ENCODE peak calls at places on chromosomes 2 and 18, in eight cellular contexts. One of them, this sample, is unnamed.
A peak's percentile ranks its signal among the peaks of the same experiment; 100 is the strongest.

GRCh38 chr2:151051584-151052220 is 210.0 kb downstream of the RBM43 start:
- DNase-seq in tibial artery: peak; percentile 46
- DNase-seq in fibroblast of mammary gland: peak; percentile 75
- DNase-seq in astrocyte of the spinal cord: peak; percentile 67
- DNase-seq in kidney epithelial cell: no peak
- DNase-seq in neural progenitor cell: peak; percentile 36
- DNase-seq in CD4-positive, CD25-positive, alpha-beta regulatory T cell: peak; percentile 33
- DNase-seq in aorta: no peak
- DNase-seq in this sample: no peak

GRCh38 chr18:38944446-38945024 is 1378.9 kb upstream of the CELF4 start:
- DNase-seq in tibial artery: no peak
- DNase-seq in fibroblast of mammary gland: no peak
- DNase-seq in astrocyte of the spinal cord: no peak
- DNase-seq in kidney epithelial cell: no peak
- DNase-seq in neural progenitor cell: no peak
- DNase-seq in CD4-positive, CD25-positive, alpha-beta regulatory T cell: no peak
- DNase-seq in aorta: no peak
- DNase-seq in this sample: no peak

GRCh38 chr18:8121942-8122480 is 487.2 kb upstream of the RAB12 start:
- DNase-seq in tibial artery: no peak
- DNase-seq in fibroblast of mammary gland: peak; percentile 91
- DNase-seq in astrocyte of the spinal cord: peak; percentile 76
- DNase-seq in kidney epithelial cell: peak; percentile 54
- DNase-seq in neural progenitor cell: no peak
- DNase-seq in CD4-positive, CD25-positive, alpha-beta regulatory T cell: no peak
- DNase-seq in aorta: no peak
- DNase-seq in this sample: peak; percentile 79

GRCh38 chr2:64212801-64213321 is 68.6 kb upstream of the PELI1 start:
- DNase-seq in tibial artery: no peak
- DNase-seq in fibroblast of mammary gland: peak; percentile 85
- DNase-seq in astrocyte of the spinal cord: peak; percentile 91
- DNase-seq in kidney epithelial cell: peak; percentile 71
- DNase-seq in neural progenitor cell: no peak
- DNase-seq in CD4-positive, CD25-positive, alpha-beta regulatory T cell: no peak
- DNase-seq in aorta: no peak
- DNase-seq in this sample: no peak

GRCh38 chr2:64362562-64363026 is 91.4 kb upstream of the LGALSL start:
- DNase-seq in tibial artery: no peak
- DNase-seq in fibroblast of mammary gland: no peak
- DNase-seq in astrocyte of the spinal cord: no peak
- DNase-seq in kidney epithelial cell: no peak
- DNase-seq in neural progenitor cell: no peak
- DNase-seq in CD4-positive, CD25-positive, alpha-beta regulatory T cell: no peak
- DNase-seq in aorta: no peak
- DNase-seq in this sample: peak; percentile 93

GRCh38 chr18:63523660-63524059 is 18.5 kb upstream of the SERPINB12 start:
- DNase-seq in tibial artery: no peak
- DNase-seq in fibroblast of mammary gland: peak; percentile 20
- DNase-seq in astrocyte of the spinal cord: no peak
- DNase-seq in kidney epithelial cell: no peak
- DNase-seq in neural progenitor cell: no peak
- DNase-seq in CD4-positive, CD25-positive, alpha-beta regulatory T cell: no peak
- DNase-seq in aorta: no peak
- DNase-seq in this sample: no peak

GRCh38 chr2:10493636-10494281 is 45.6 kb upstream of the ODC1 start:
- DNase-seq in tibial artery: no peak
- DNase-seq in fibroblast of mammary gland: peak; percentile 52
- DNase-seq in astrocyte of the spinal cord: peak; percentile 80
- DNase-seq in kidney epithelial cell: peak; percentile 99
- DNase-seq in neural progenitor cell: no peak
- DNase-seq in CD4-positive, CD25-positive, alpha-beta regulatory T cell: peak; percentile 88
- DNase-seq in aorta: no peak
- DNase-seq in this sample: peak; percentile 98

GRCh38 chr2:142165790-142166189 is 35.0 kb upstream of the LRP1B start:
- DNase-seq in tibial artery: no peak
- DNase-seq in fibroblast of mammary gland: peak; percentile 33
- DNase-seq in astrocyte of the spinal cord: peak; percentile 65
- DNase-seq in kidney epithelial cell: peak; percentile 35
- DNase-seq in neural progenitor cell: peak; percentile 48
- DNase-seq in CD4-positive, CD25-positive, alpha-beta regulatory T cell: no peak
- DNase-seq in aorta: no peak
- DNase-seq in this sample: no peak

GRCh38 chr2:181985632-181986205 is at the start of gene PPP1R1C:
- DNase-seq in tibial artery: no peak
- DNase-seq in fibroblast of mammary gland: no peak
- DNase-seq in astrocyte of the spinal cord: no peak
- DNase-seq in kidney epithelial cell: no peak
- DNase-seq in neural progenitor cell: peak; percentile 74
- DNase-seq in CD4-positive, CD25-positive, alpha-beta regulatory T cell: no peak
- DNase-seq in aorta: no peak
- DNase-seq in this sample: no peak

GRCh38 chr2:62477573-62477972 is 28.4 kb downstream of the TMEM17 start:
- DNase-seq in tibial artery: no peak
- DNase-seq in fibroblast of mammary gland: no peak
- DNase-seq in astrocyte of the spinal cord: no peak
- DNase-seq in kidney epithelial cell: no peak
- DNase-seq in neural progenitor cell: no peak
- DNase-seq in CD4-positive, CD25-positive, alpha-beta regulatory T cell: no peak
- DNase-seq in aorta: no peak
- DNase-seq in this sample: no peak

GRCh38 chr18:24428709-24429108 is 2.2 kb downstream of the IMPACT start:
- DNase-seq in tibial artery: no peak
- DNase-seq in fibroblast of mammary gland: no peak
- DNase-seq in astrocyte of the spinal cord: no peak
- DNase-seq in kidney epithelial cell: no peak
- DNase-seq in neural progenitor cell: no peak
- DNase-seq in CD4-positive, CD25-positive, alpha-beta regulatory T cell: no peak
- DNase-seq in aorta: no peak
- DNase-seq in this sample: no peak

GRCh38 chr2:74576830-74577229 is 22.3 kb downstream of the DOK1 start:
- DNase-seq in tibial artery: peak; percentile 72
- DNase-seq in fibroblast of mammary gland: peak; percentile 96
- DNase-seq in astrocyte of the spinal cord: peak; percentile 48
- DNase-seq in kidney epithelial cell: no peak
- DNase-seq in neural progenitor cell: no peak
- DNase-seq in CD4-positive, CD25-positive, alpha-beta regulatory T cell: no peak
- DNase-seq in aorta: no peak
- DNase-seq in this sample: no peak

GRCh38 chr2:235463893-235464292 is 29.9 kb upstream of the AGAP1 start:
- DNase-seq in tibial artery: no peak
- DNase-seq in fibroblast of mammary gland: no peak
- DNase-seq in astrocyte of the spinal cord: no peak
- DNase-seq in kidney epithelial cell: no peak
- DNase-seq in neural progenitor cell: no peak
- DNase-seq in CD4-positive, CD25-positive, alpha-beta regulatory T cell: no peak
- DNase-seq in aorta: no peak
- DNase-seq in this sample: no peak

GRCh38 chr2:28633739-28634138 is 117.9 kb upstream of the PPP1CB start:
- DNase-seq in tibial artery: peak; percentile 65
- DNase-seq in fibroblast of mammary gland: peak; percentile 86
- DNase-seq in astrocyte of the spinal cord: peak; percentile 95
- DNase-seq in kidney epithelial cell: peak; percentile 72
- DNase-seq in neural progenitor cell: peak; percentile 46
- DNase-seq in CD4-positive, CD25-positive, alpha-beta regulatory T cell: no peak
- DNase-seq in aorta: no peak
- DNase-seq in this sample: peak; percentile 79

GRCh38 chr18:56661414-56662101 is 10.4 kb downstream of the WDR7 start:
- DNase-seq in tibial artery: no peak
- DNase-seq in fibroblast of mammary gland: peak; percentile 14
- DNase-seq in astrocyte of the spinal cord: no peak
- DNase-seq in kidney epithelial cell: no peak
- DNase-seq in neural progenitor cell: no peak
- DNase-seq in CD4-positive, CD25-positive, alpha-beta regulatory T cell: no peak
- DNase-seq in aorta: no peak
- DNase-seq in this sample: no peak

DNA sequence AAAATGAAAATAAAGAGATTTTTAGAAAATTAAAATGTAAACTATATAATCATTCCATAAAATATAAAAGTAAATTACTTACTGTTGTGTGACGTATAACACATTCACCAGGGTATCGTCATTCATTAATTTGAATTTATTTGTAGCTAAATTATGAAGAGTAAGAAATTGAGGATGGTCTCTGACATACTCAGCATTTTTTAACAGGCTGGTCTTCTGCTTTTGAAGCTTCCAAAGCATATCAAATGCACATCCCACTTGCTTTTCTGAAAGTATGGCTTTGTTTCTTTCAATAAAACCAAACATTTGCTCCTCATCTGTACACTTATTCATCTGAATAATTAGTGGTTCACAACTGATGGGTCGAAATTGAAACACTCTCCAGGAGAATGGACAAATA is 2.1 kb downstream of the FASTKD1 start:
- DNase-seq in tibial artery: no peak
- DNase-seq in fibroblast of mammary gland: no peak
- DNase-seq in astrocyte of the spinal cord: no peak
- DNase-seq in kidney epithelial cell: no peak
- DNase-seq in neural progenitor cell: no peak
- DNase-seq in CD4-positive, CD25-positive, alpha-beta regulatory T cell: no peak
- DNase-seq in aorta: no peak
- DNase-seq in this sample: no peak
- H3K4me3 ChIP-seq in tibial artery: no peak overlapping the region
- H3K4me3 ChIP-seq in fibroblast of mammary gland: no peak overlapping the region
- H3K4me3 ChIP-seq in astrocyte of the spinal cord: no peak overlapping the region
- H3K4me3 ChIP-seq in kidney epithelial cell: no peak overlapping the region
- H3K4me3 ChIP-seq in neural progenitor cell: no peak overlapping the region
- H3K4me3 ChIP-seq in CD4-positive, CD25-positive, alpha-beta regulatory T cell: no peak overlapping the region
- H3K4me3 ChIP-seq in aorta: no peak overlapping the region
- H3K4me3 ChIP-seq in this sample: no peak overlapping the region

DNA sequence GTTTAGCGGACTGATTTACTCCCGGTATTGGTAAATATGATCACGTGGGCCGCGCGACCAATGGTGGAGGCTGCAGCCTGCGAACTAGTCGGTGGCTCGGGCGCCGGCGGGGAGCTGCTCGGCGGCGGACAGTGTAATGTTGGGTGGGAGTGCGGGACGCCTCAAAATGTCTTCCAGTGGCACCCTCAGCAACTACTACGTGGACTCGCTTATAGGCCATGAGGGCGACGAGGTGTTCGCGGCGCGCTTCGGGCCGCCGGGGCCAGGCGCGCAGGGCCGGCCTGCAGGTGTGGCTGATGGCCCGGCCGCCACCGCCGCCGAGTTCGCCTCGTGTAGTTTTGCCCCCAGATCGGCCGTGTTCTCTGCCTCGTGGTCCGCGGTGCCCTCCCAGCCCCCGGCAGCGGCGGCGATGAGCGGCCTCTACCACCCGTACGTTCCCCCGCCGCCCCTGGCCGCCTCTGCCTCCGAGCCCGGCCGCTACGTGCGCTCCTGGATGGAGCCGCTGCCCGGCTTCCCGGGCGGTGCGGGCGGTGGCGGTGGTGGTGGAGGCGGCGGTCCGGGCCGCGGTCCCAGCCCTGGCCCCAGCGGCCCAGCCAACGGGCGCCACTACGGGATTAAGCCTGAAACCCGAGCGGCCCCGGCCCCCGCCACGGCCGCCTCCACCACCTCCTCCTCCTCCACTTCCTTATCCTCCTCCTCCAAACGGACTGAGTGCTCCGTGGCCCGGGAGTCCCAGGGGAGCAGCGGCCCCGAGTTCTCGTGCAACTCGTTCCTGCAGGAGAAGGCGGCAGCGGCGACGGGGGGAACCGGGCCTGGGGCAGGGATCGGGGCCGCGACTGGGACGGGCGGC is at the start of gene HOXD9:
- DNase-seq in tibial artery: peak; percentile 76
- DNase-seq in fibroblast of mammary gland: peak; percentile 80
- DNase-seq in astrocyte of the spinal cord: peak; percentile 67
- DNase-seq in kidney epithelial cell: no peak
- DNase-seq in neural progenitor cell: peak; percentile 67
- DNase-seq in CD4-positive, CD25-positive, alpha-beta regulatory T cell: no peak
- DNase-seq in aorta: peak; percentile 93
- DNase-seq in this sample: no peak
- H3K4me3 ChIP-seq in tibial artery: peak within 1 kb of the TSS; percentile 51
- H3K4me3 ChIP-seq in fibroblast of mammary gland: peak within 1 kb of the TSS; percentile 61
- H3K4me3 ChIP-seq in astrocyte of the spinal cord: peak within 1 kb of the TSS; percentile 28
- H3K4me3 ChIP-seq in kidney epithelial cell: peak within 1 kb of the TSS; percentile 59
- H3K4me3 ChIP-seq in neural progenitor cell: peak within 1 kb of the TSS; percentile 42
- H3K4me3 ChIP-seq in CD4-positive, CD25-positive, alpha-beta regulatory T cell: no peak within 1 kb of the TSS
- H3K4me3 ChIP-seq in aorta: peak within 1 kb of the TSS; percentile 36
- H3K4me3 ChIP-seq in this sample: no peak within 1 kb of the TSS

DNA sequence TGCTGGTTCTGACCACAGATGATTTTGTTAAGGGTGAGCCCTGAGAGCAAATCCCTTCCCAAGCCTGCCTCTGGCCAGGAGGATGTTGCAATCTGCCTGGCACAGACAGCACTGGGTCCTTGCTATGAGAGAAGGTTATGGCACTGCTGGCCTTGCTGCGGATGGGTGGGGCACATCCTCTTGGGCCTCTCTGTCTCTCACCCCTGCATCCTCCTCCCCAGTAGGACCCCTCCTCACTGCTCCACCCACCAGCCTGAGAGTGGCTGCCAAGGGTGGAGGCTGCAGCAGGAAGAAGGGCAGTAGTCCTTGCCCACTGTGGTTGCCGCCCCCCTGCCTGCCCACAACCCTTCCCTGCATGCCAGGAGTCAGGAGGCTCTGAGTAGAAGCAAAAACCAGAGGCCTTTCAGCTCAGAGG is 180.9 kb downstream of the ZBTB7C start:
- DNase-seq in tibial artery: peak; percentile 89
- DNase-seq in fibroblast of mammary gland: peak; percentile 7
- DNase-seq in astrocyte of the spinal cord: no peak
- DNase-seq in kidney epithelial cell: no peak
- DNase-seq in neural progenitor cell: no peak
- DNase-seq in CD4-positive, CD25-positive, alpha-beta regulatory T cell: no peak
- DNase-seq in aorta: peak; percentile 82
- DNase-seq in this sample: no peak
- H3K4me3 ChIP-seq in tibial artery: no peak overlapping the region
- H3K4me3 ChIP-seq in fibroblast of mammary gland: no peak overlapping the region
- H3K4me3 ChIP-seq in astrocyte of the spinal cord: no peak overlapping the region
- H3K4me3 ChIP-seq in kidney epithelial cell: no peak overlapping the region
- H3K4me3 ChIP-seq in neural progenitor cell: no peak overlapping the region
- H3K4me3 ChIP-seq in CD4-positive, CD25-positive, alpha-beta regulatory T cell: no peak overlapping the region
- H3K4me3 ChIP-seq in aorta: no peak overlapping the region
- H3K4me3 ChIP-seq in this sample: no peak overlapping the region

GRCh38 chr18:67520276-67521035 is 3.9 kb upstream of the DSEL start:
- DNase-seq in tibial artery: peak; percentile 56
- DNase-seq in fibroblast of mammary gland: peak; percentile 91
- DNase-seq in astrocyte of the spinal cord: peak; percentile 81
- DNase-seq in kidney epithelial cell: no peak
- DNase-seq in neural progenitor cell: no peak
- DNase-seq in CD4-positive, CD25-positive, alpha-beta regulatory T cell: no peak
- DNase-seq in aorta: no peak
- DNase-seq in this sample: no peak

GRCh38 chr18:67519582-67519981 is 3.1 kb upstream of the DSEL start:
- DNase-seq in tibial artery: no peak
- DNase-seq in fibroblast of mammary gland: peak; percentile 92
- DNase-seq in astrocyte of the spinal cord: peak; percentile 82
- DNase-seq in kidney epithelial cell: no peak
- DNase-seq in neural progenitor cell: no peak
- DNase-seq in CD4-positive, CD25-positive, alpha-beta regulatory T cell: no peak
- DNase-seq in aorta: no peak
- DNase-seq in this sample: no peak

GRCh38 chr18:67516432-67517223 is at the start of gene DSEL:
- DNase-seq in tibial artery: peak; percentile 96
- DNase-seq in fibroblast of mammary gland: peak; percentile 91
- DNase-seq in astrocyte of the spinal cord: peak; percentile 97
- DNase-seq in kidney epithelial cell: peak; percentile 50
- DNase-seq in neural progenitor cell: peak; percentile 95
- DNase-seq in CD4-positive, CD25-positive, alpha-beta regulatory T cell: peak; percentile 90
- DNase-seq in aorta: peak; percentile 100
- DNase-seq in this sample: peak; percentile 94

GRCh38 chr18:67517224-67517765 is 775 bp upstream of the DSEL start:
- DNase-seq in tibial artery: peak; percentile 35
- DNase-seq in fibroblast of mammary gland: peak; percentile 85
- DNase-seq in astrocyte of the spinal cord: no peak
- DNase-seq in kidney epithelial cell: no peak
- DNase-seq in neural progenitor cell: peak; percentile 17
- DNase-seq in CD4-positive, CD25-positive, alpha-beta regulatory T cell: no peak
- DNase-seq in aorta: peak; percentile 65
- DNase-seq in this sample: no peak

GRCh38 chr18:67518566-67518965 is 2.0 kb upstream of the DSEL start:
- DNase-seq in tibial artery: no peak
- DNase-seq in fibroblast of mammary gland: peak; percentile 57
- DNase-seq in astrocyte of the spinal cord: no peak
- DNase-seq in kidney epithelial cell: no peak
- DNase-seq in neural progenitor cell: no peak
- DNase-seq in CD4-positive, CD25-positive, alpha-beta regulatory T cell: no peak
- DNase-seq in aorta: no peak
- DNase-seq in this sample: no peak
- H3K4me3 ChIP-seq in tibial artery: no peak overlapping the region
- H3K4me3 ChIP-seq in fibroblast of mammary gland: no peak overlapping the region
- H3K4me3 ChIP-seq in astrocyte of the spinal cord: no peak overlapping the region
- H3K4me3 ChIP-seq in kidney epithelial cell: no peak overlapping the region
- H3K4me3 ChIP-seq in neural progenitor cell: no peak overlapping the region
- H3K4me3 ChIP-seq in CD4-positive, CD25-positive, alpha-beta regulatory T cell: no peak overlapping the region
- H3K4me3 ChIP-seq in aorta: no peak overlapping the region
- H3K4me3 ChIP-seq in this sample: no peak overlapping the region

This sample was measured in RWPE2.